ENCODE peak calls at places on chromosomes 13 and 19, in four cellular contexts. L is A549, V is HepG2, I is GM12878. K is an unnamed sample.

GRCh38 chr19:24003537-24003936 is 83.5 kb upstream of the ZNF254 start:
- ATAC-seq in I (no peak), L (no peak), V (no peak), K (no peak)

GRCh38 chr19:10503002-10503789 is at the start of gene KEAP1:
- ATAC-seq in L (peak; percentile 53), V (peak; percentile 62), I (peak; percentile 48), K (peak; percentile 24)

GRCh38 chr19:38697641-38698071 is 46.6 kb downstream of the CAPN12 start:
- ATAC-seq in I (no peak), V (no peak), L (no peak), K (no peak)

GRCh38 chr19:36837525-36837901 is 674 bp downstream of the ZNF790 start:
- ATAC-seq in I (no peak), V (peak; percentile 14), L (peak; percentile 26), K (no peak)

GRCh38 chr19:3336680-3337523 is 29.5 kb upstream of the NFIC start:
- ATAC-seq in L (peak; percentile 84), V (peak; percentile 66), I (no peak), K (peak; percentile 94)

GRCh38 chr13:79227418-79227817 is 178.6 kb downstream of the RBM26 start:
- ATAC-seq in I (peak; percentile 91), L (no peak), V (no peak), K (no peak)

GRCh38 chr13:45143346-45143751 is 23.0 kb downstream of the GTF2F2 start:
- ATAC-seq in V (no peak), L (no peak), I (no peak), K (no peak)

GRCh38 chr19:49436381-49437017 is 4.8 kb downstream of the SLC17A7 start:
- ATAC-seq in V (no peak), I (peak; percentile 73), L (peak; percentile 14), K (no peak)

GRCh38 chr19:40303765-40304164 is 18.6 kb upstream of the AKT2 start:
- ATAC-seq in V (no peak), L (no peak), I (no peak), K (no peak)

GRCh38 chr13:42875448-42876269 is 94.3 kb downstream of the FAM216B start:
- ATAC-seq in L (no peak), I (peak; percentile 46), V (no peak), K (no peak)

GRCh38 chr13:27339299-27339698 is 68.7 kb downstream of the RASL11A start:
- ATAC-seq in I (peak; percentile 96), L (peak; percentile 94), V (peak; percentile 91), K (no peak)

GRCh38 chr19:13037161-13037560 is 41.9 kb downstream of the NFIX start:
- ATAC-seq in I (peak; percentile 77), L (peak; percentile 48), V (no peak), K (peak; percentile 55)

GRCh38 chr13:32159147-32159869 is 127.7 kb downstream of the FRY start:
- ATAC-seq in L (no peak), V (no peak), I (no peak), K (no peak)

GRCh38 chr19:4454952-4455738 is 2.4 kb downstream of the UBXN6 start:
- ATAC-seq in V (no peak), L (no peak), I (no peak), K (peak; percentile 19)

GRCh38 chr19:30696514-30696913 is 324.3 kb downstream of the ZNF536 start:
- ATAC-seq in L (peak; percentile 94), V (peak; percentile 72), I (peak; percentile 40), K (no peak)

GRCh38 chr13:76687467-76687866 is 198.7 kb downstream of the KCTD12 start:
- ATAC-seq in V (no peak), I (no peak), L (no peak), K (no peak)

GRCh38 chr19:8655340-8655709 is 24.9 kb downstream of the NFILZ start:
- ATAC-seq in V (peak; percentile 35), L (peak; percentile 32), I (no peak), K (no peak)

GRCh38 chr19:7856277-7856581 is 18.0 kb downstream of the PRR36 start:
- ATAC-seq in I (no peak), V (no peak), L (no peak), K (no peak)

GRCh38 chr19:43471091-43471490 is 5.7 kb upstream of the LYPD3 start:
- ATAC-seq in V (peak; percentile 15), I (no peak), L (no peak), K (no peak)
- TF ChIP-seq EP300 in V (no peak), I (no peak), L (no peak), K (no peak)

DNA sequence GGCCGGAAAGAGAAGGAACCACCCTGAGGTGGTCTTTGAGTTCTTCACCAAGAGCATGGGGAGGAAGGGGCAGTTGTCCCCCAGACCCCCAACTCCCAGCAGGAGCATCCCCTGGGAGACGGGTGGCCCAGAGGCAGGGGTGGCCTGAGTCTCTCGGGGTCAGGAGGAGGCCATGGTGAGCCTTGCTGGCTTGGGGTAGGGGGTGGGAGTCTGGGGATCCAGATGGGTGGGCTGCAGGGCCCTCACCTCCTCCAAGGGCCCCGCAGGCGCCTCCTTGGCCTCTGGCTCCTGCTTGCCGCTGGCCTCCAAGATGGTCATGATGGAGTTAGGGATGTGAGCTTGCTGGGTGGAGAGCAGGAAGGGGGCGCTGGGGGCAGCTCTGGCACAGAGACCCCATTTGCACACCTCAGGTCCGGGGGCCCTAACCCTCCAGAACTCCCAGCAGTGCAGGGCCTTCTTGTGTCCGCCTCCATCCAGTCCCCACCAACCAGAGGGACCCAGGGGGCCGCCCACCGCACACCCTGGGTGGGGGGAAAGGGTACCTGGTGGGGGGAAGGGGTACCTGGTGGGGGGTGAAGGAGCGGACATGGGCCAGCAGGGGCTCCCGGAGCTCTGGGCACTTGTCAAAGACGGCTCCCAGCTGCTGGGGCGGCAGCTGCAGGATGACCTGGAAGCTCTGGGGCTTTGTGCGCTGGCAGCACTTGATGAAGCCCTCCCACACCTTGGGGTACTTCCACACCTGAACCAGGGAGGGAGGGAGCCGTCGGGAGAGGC is 1.3 kb upstream of the RSPH6A start:
- ATAC-seq in I (no peak), V (peak; percentile 6), L (no peak), K (no peak)
- H3K4me3 ChIP-seq in I (no peak overlapping the region), V (no peak overlapping the region), L (no peak overlapping the region), K (no peak overlapping the region)

DNA sequence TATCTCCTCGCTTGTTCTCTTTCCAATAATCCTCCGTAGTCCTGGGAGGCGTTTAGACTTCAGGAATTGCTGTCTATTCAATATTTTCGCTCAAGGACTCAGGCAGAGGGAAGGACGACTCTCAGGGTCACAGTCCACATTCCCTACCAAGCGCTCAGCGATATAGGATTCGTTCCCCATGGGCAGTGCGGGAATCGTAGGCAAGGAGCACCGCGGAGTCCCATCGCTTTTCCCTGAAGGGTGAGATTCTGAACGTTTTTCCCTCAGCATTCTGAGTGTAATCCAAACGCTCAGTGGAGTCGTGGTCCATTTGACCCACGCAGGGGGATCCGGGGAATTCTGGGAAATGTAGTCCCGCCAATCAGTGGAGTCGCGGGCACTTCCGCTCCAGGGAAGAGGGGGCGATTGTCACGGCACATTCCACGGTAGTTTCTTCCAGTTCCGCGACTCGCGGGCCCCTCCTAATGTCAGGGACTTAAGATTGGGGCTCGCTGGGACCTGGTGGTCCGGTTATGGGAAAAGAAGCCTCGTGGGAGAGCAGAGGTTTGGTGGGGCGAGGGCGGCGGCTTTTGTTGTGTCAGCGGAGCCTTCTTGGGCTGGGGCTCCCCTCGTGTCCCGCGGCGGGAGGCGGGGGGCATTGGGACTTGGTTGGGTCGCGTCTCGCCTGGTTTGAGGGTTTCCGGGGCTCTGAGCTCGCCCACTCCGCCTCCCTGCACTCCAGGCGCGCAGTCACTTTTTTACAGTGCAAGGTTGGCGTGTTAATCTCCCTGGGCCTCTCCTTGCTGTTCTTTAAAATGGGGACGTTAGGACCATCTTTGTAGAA is at the start of gene ZNF234:
- ATAC-seq in I (peak; percentile 96), L (peak; percentile 99), V (peak; percentile 98), K (peak; percentile 94)
- TF ChIP-seq POLR2A in I (peak; percentile 62), L (peak; percentile 60), V (peak; percentile 83), K (no peak)

GRCh38 chr13:112740502-112741131 is 50.8 kb downstream of the ATP11A start:
- ATAC-seq in V (no peak), I (no peak), L (no peak), K (peak; percentile 81)
- TF ChIP-seq EP300 in V (no peak), I (no peak), L (no peak), K (no peak)